ENCODE peak calls at places on chromosomes 16 and 17, in six cellular contexts. K is fibroblast of mammary gland, I is left lung, S is fibroblast of pulmonary artery, F is lower leg skin, H is ascending aorta. G is an unnamed sample.

GRCh38 chr17:2695243-2695960 is 16.2 kb downstream of the CLUH start:
- DNase-seq in S (no peak), H (peak), I (peak), K (no peak), F (peak), G (no peak)

GRCh38 chr16:51638338-51639135 is 487.5 kb upstream of the SALL1 start:
- DNase-seq in H (no peak), S (peak), K (peak), I (no peak), F (no peak), G (no peak)

GRCh38 chr16:73616186-73616585 is 568.3 kb upstream of the ZFHX3 start:
- DNase-seq in F (no peak), K (no peak), H (no peak), I (no peak), S (no peak), G (no peak)

GRCh38 chr16:59355704-59356103 is 621.6 kb upstream of the GOT2 start:
- DNase-seq in K (no peak), F (no peak), I (no peak), S (no peak), H (no peak), G (no peak)

GRCh38 chr16:47965439-47965838 is 190.4 kb downstream of the ABCC12 start:
- DNase-seq in S (peak), F (no peak), I (no peak), H (no peak), K (peak), G (no peak)

GRCh38 chr16:18931756-18932155 is 5.5 kb upstream of the SMG1 start:
- DNase-seq in S (no peak), K (no peak), H (no peak), I (no peak), F (peak), G (no peak)

GRCh38 chr16:89036776-89037175 is 56.9 kb upstream of the ACSF3 start:
- DNase-seq in I (no peak), H (no peak), S (no peak), F (no peak), K (no peak), G (peak)

GRCh38 chr17:36001862-36002603 is 680 bp upstream of the CCL15 start:
- DNase-seq in K (no peak), F (peak), H (no peak), I (peak), S (no peak), G (no peak)

GRCh38 chr17:16474012-16474725 is 17.8 kb downstream of the LRRC75A start:
- DNase-seq in F (no peak), H (no peak), S (no peak), I (no peak), K (no peak), G (no peak)

GRCh38 chr17:12492450-12492849 is 173.2 kb upstream of the MYOCD start:
- DNase-seq in H (no peak), I (no peak), K (peak), S (peak), F (no peak), G (no peak)

GRCh38 chr16:3202903-3203539 is 15.0 kb downstream of the OR1F1 start:
- DNase-seq in K (peak), I (no peak), H (no peak), F (no peak), S (no peak), G (no peak)

GRCh38 chr17:10681866-10682446 is 15.4 kb downstream of the SCO1 start:
- DNase-seq in K (no peak), F (no peak), I (no peak), H (no peak), S (peak), G (no peak)

GRCh38 chr16:56282455-56282854 is 91.2 kb downstream of the GNAO1 start:
- DNase-seq in I (no peak), F (no peak), S (no peak), K (no peak), H (no peak), G (no peak)

GRCh38 chr16:56272495-56272894 is 81.2 kb downstream of the GNAO1 start:
- DNase-seq in I (no peak), F (no peak), K (no peak), H (no peak), S (no peak), G (no peak)

GRCh38 chr17:37847811-37848331 is 76.3 kb upstream of the TBC1D3K start:
- DNase-seq in I (no peak), S (no peak), F (no peak), K (no peak), H (no peak), G (no peak)

GRCh38 chr17:75552425-75552824 is 26.9 kb downstream of the LLGL2 start:
- DNase-seq in F (no peak), S (no peak), H (no peak), K (no peak), I (no peak), G (no peak)

GRCh38 chr16:4332623-4333307 is 16.9 kb downstream of the GLIS2 start:
- DNase-seq in F (no peak), H (no peak), S (no peak), K (no peak), I (no peak), G (no peak)

GRCh38 chr17:46264456-46265198 is 30.3 kb upstream of the LRRC37A start:
- DNase-seq in I (no peak), F (no peak), H (no peak), K (peak), S (peak), G (no peak)

GRCh38 chr16:86575754-86576557 is 2.4 kb upstream of the FOXL1 start:
- DNase-seq in S (peak), K (peak), F (peak), I (no peak), H (peak), G (peak)

GRCh38 chr16:10827691-10828341 is 9.2 kb upstream of the TVP23A start:
- DNase-seq in F (peak), I (peak), H (peak), K (peak), S (peak), G (no peak)

GRCh38 chr17:58344047-58344790 is 7.8 kb downstream of the SUPT4H1 start:
- DNase-seq in F (no peak), S (peak), H (no peak), I (peak), K (no peak), G (no peak)

GRCh38 chr17:81295678-81296381 is 723 bp upstream of the SLC38A10 start:
- DNase-seq in I (peak), K (peak), H (no peak), S (peak), F (no peak), G (no peak)

GRCh38 chr17:32998111-32998892 is 6.7 kb downstream of the SPACA3 start:
- DNase-seq in F (peak), K (peak), S (peak), I (peak), H (no peak), G (peak)
- TF ChIP-seq CTCF in F (no peak), K (peak), S (peak), I (peak), H (peak), G (peak)

DNA sequence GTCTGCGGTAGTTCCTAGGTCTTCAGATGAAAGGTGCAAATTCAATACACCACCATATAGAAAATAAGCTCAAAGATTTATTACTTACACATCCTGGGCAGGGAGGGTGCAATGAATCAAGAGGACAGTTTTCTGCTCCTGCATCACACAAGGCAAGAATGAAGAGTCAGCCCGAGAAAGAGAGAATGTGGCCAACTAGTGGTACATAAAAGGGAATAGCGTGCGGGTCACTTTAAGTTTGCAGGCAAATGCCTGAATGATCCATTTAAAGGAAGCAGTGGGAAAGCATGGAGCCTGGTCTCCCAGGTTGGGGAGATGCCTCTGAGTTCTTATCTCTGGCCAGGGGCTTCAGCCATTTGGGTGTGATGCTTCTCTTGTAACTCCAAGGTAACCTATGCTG is 403.3 kb downstream of the GRIN2A start:
- DNase-seq in K (no peak), H (no peak), I (no peak), F (no peak), S (no peak), G (no peak)
- TF ChIP-seq CTCF in K (no peak), H (no peak), I (no peak), F (no peak), S (no peak), G (no peak)

GRCh38 chr16:22103371-22103890 is 11.1 kb downstream of the VWA3A start:
- DNase-seq in F (no peak), S (no peak), K (no peak), H (no peak), I (no peak), G (no peak)

GRCh38 chr16:22098538-22099255 is 6.4 kb downstream of the VWA3A start:
- DNase-seq in S (peak), I (no peak), H (no peak), K (peak), F (no peak), G (peak)

GRCh38 chr16:22093952-22094351 is 1.6 kb downstream of the VWA3A start:
- DNase-seq in S (no peak), K (no peak), F (no peak), I (no peak), H (no peak), G (no peak)

GRCh38 chr16:22099256-22099975 is 7.1 kb downstream of the VWA3A start:
- DNase-seq in S (no peak), K (no peak), I (no peak), F (no peak), H (no peak), G (no peak)
- TF ChIP-seq CTCF in S (no peak), K (no peak), I (no peak), F (no peak), H (no peak), G (no peak)

DNA sequence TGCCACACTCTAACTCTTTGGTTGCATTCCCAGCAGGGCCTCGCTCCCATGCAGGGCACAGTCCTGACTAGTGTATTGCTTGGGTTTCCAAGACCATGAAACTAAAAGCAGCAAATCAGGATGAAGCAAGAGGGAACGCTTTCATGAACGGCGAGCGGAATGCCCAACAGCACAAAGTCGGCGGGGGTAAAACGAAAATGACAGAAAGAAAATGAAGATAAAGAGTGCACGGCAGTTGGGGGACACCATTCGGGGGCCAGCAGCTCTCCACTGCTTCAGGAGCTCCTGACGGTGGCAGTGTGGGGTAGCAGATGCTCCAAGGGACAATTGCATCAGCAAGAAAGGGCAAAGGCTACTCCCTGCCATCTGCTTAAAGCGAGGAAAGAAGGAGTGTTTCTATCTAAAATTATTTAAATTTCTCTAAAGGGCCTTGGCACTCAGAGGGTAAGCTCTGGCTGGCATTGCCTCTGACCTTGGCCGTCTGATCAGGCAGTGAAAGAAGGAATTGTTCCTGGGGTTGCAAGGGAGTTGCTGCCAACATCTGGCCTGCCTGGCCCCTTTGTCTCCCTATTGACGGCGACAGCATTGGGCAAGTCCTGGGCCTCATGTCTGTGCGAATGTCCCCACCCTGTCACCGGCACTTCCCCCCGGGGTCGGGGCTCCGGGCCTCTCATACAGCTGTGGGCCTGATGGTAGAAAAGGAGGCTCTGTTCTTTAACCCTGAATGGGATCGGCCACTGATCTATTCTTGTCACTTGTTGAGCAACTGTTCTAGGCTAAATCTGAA is 138.2 kb downstream of the CMIP start:
- DNase-seq in H (no peak), F (peak), S (peak), I (no peak), K (no peak), G (no peak)
- TF ChIP-seq CTCF in H (no peak), F (no peak), S (peak), I (no peak), K (no peak), G (no peak)

GRCh38 chr16:81873221-81873620 is 94.1 kb downstream of the PLCG2 start:
- DNase-seq in F (no peak), K (no peak), S (no peak), H (no peak), I (no peak), G (no peak)
- TF ChIP-seq CTCF in F (no peak), K (no peak), S (no peak), H (no peak), I (no peak), G (no peak)

GRCh38 chr16:63365665-63366064 is 1329.4 kb upstream of the CDH8 start:
- DNase-seq in I (no peak), S (no peak), H (no peak), F (no peak), K (no peak), G (no peak)

GRCh38 chr16:63363738-63364137 is 1327.5 kb upstream of the CDH8 start:
- DNase-seq in K (no peak), I (no peak), H (no peak), S (no peak), F (no peak), G (no peak)

DNA sequence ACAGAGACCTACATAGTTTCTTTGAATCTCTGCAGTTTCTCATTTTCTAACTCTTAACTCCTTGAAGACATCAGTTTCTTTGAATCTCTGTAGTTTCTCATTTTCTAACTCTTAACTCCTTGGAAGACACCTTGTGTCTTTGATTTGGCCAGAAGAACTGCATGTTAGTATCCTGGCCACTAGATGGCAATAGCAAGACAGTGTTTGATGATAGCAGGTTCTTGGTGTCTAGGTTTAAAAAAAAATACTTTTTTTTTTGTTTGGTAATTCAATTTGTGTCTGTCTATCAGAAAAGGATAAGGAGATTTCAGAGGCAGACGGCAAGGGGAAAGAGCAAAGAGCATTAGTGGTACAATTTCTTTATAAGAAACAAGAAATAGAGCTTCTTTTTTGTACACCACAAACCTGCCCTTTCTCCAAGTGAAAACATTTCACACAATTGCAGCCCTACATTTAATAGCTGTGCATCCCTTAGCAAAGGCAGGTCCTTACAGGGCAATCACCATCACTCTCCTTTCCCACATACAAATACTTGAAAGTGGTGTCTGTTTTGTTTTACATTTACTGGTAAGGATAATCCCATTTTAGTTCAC is 1324.9 kb upstream of the CDH8 start:
- DNase-seq in K (peak), S (peak), H (no peak), I (no peak), F (no peak), G (peak)
- TF ChIP-seq CTCF in K (peak), S (peak), H (no peak), I (peak), F (no peak), G (peak)

DNA sequence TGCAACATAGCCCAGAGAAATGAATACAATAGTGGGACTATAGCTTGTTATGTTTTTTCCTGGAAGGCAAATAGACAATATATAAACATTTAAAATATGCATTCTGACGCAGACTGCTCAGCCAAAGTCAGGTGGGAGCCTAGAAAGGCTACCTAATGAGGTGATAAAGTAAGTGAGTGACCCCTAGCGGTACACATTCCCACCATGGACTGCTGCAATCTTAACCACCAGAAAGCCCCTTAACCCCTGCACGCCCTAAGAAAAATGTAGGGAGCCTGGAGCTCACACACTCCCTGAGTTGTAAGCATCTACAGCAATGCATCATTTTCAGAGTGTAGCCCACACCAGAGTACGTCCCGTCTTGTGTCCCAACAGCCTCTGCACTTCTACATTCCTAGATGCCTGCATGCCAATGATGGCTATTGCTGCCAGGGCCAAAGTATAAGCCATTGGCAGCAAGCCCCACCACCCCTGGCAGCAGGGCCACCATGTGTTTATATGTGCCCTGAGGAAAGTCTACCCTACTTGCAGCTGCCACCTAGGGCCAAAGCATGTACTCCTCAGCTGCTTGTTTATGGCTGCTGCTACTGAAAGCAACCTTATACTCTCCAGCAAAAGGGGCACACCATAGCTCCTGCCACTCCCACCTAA is 127.6 kb downstream of the KIF2B start:
- DNase-seq in H (no peak), S (no peak), F (no peak), K (no peak), I (no peak), G (peak)
- TF ChIP-seq CTCF in H (no peak), S (no peak), F (no peak), K (no peak), I (no peak), G (peak)

GRCh38 chr16:65223335-65223734 is 101.5 kb upstream of the CDH11 start:
- DNase-seq in H (no peak), F (no peak), K (no peak), I (no peak), S (no peak), G (no peak)

GRCh38 chr16:65222049-65222448 is 100.2 kb upstream of the CDH11 start:
- DNase-seq in I (no peak), S (no peak), F (no peak), K (no peak), H (no peak), G (no peak)

GRCh38 chr16:65214196-65214595 is 92.3 kb upstream of the CDH11 start:
- DNase-seq in F (no peak), I (no peak), K (peak), H (no peak), S (peak), G (no peak)

GRCh38 chr16:65212791-65213190 is 90.9 kb upstream of the CDH11 start:
- DNase-seq in S (no peak), H (no peak), I (no peak), F (no peak), K (no peak), G (no peak)

DNA sequence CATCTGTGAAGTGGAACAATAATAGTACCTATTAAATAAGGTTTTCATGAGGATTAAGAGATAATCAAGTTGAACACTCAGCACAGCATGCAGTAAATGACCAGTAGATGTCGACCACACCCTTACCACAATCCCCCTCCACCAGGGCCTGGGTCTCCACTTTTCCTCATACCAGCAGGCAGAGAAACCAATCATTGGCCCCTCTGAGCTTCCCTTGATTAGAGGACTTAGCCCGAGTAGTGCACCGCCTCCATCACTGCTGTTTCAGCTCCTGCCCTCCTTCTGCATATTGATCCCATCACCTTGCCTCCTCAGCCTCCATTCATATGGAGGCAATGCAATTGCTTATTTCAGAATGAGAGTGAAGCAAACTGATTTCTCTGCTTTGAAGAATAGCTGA is 96.5 kb upstream of the CDH11 start:
- DNase-seq in S (no peak), K (no peak), I (no peak), F (no peak), H (no peak), G (no peak)
- TF ChIP-seq CTCF in S (no peak), K (no peak), I (no peak), F (no peak), H (no peak), G (no peak)

G was measured in BE2C.